ENCODE peak calls at places on chromosomes 1 and 21, in six cellular contexts. Z is GM23338, C is sigmoid colon, Y is SK-N-SH, M is breast epithelium, I is GM12878. S is an unnamed sample.

GRCh38 chr1:3135073-3135745 is 66.2 kb downstream of the PRDM16 start:
- DNase-seq in Y (no peak), C (no peak), M (no peak), I (no peak), Z (no peak), S (no peak)

GRCh38 chr1:29395724-29396437 is 159.6 kb downstream of the PTPRU start:
- DNase-seq in I (no peak), M (no peak), C (no peak), Z (no peak), Y (peak; percentile 6), S (peak; percentile 67)

GRCh38 chr1:24284156-24284471 is 35.0 kb upstream of the GRHL3 start:
- DNase-seq in M (no peak), I (no peak), C (no peak), Z (no peak), Y (no peak), S (no peak)

GRCh38 chr1:89576016-89576415 is 51.4 kb downstream of the LRRC8B start:
- DNase-seq in C (no peak), Z (no peak), I (no peak), Y (no peak), M (no peak), S (no peak)

GRCh38 chr1:115726161-115726560 is 42.4 kb downstream of the CASQ2 start:
- DNase-seq in M (no peak), Y (no peak), Z (no peak), I (no peak), C (no peak), S (no peak)

GRCh38 chr21:31656199-31657095 is 3.0 kb upstream of the SOD1 start:
- DNase-seq in Z (no peak), C (no peak), M (no peak), Y (no peak), I (no peak), S (no peak)

GRCh38 chr1:51915958-51916357 is 37.4 kb upstream of the NRDC start:
- DNase-seq in C (no peak), M (no peak), Z (no peak), I (no peak), Y (no peak), S (no peak)

GRCh38 chr1:26015358-26015757 is 6.2 kb upstream of the EXTL1 start:
- DNase-seq in Z (no peak), M (no peak), Y (no peak), I (no peak), C (no peak), S (no peak)

GRCh38 chr1:153245466-153245865 is 14.0 kb upstream of the LORICRIN start:
- DNase-seq in C (no peak), Y (no peak), I (no peak), M (no peak), Z (no peak), S (peak; percentile 19)

GRCh38 chr1:161989108-161989507 is 34.6 kb downstream of the OLFML2B start:
- DNase-seq in Y (no peak), I (no peak), C (no peak), Z (no peak), M (no peak), S (no peak)

GRCh38 chr1:107842241-107842640 is 122.7 kb downstream of the VAV3 start:
- DNase-seq in C (no peak), M (no peak), I (no peak), Z (no peak), Y (no peak), S (no peak)

GRCh38 chr1:248807067-248807737 is 18.5 kb downstream of the SH3BP5L start:
- DNase-seq in I (no peak), M (no peak), Z (peak; percentile 83), Y (peak; percentile 79), C (no peak), S (no peak)

GRCh38 chr1:95203908-95204437 is 30.0 kb upstream of the RWDD3 start:
- DNase-seq in Z (no peak), I (no peak), M (no peak), C (no peak), Y (no peak), S (no peak)

GRCh38 chr1:112698366-112699310 is 8.3 kb downstream of the RHOC start:
- DNase-seq in I (no peak), C (no peak), Z (no peak), M (no peak), Y (no peak), S (peak; percentile 87)

GRCh38 chr1:14100444-14100843 is 400.5 kb downstream of the PRDM2 start:
- DNase-seq in I (no peak), Y (no peak), Z (no peak), C (no peak), M (no peak), S (no peak)

GRCh38 chr1:227926896-227927885 is 20.5 kb downstream of the WNT9A start:
- DNase-seq in Y (no peak), I (no peak), Z (no peak), M (no peak), C (no peak), S (no peak)

GRCh38 chr1:200894712-200895447 is at the start of gene INAVA:
- DNase-seq in Y (no peak), M (peak; percentile 63), C (no peak), Z (peak; percentile 39), I (no peak), S (no peak)
- H3K4me3 ChIP-seq in Y (no peak within 1 kb of the TSS), M (peak within 1 kb of the TSS; percentile 60), C (no peak within 1 kb of the TSS), Z (peak within 1 kb of the TSS; percentile 74), I (no peak within 1 kb of the TSS), S (peak within 1 kb of the TSS; percentile 49)

DNA sequence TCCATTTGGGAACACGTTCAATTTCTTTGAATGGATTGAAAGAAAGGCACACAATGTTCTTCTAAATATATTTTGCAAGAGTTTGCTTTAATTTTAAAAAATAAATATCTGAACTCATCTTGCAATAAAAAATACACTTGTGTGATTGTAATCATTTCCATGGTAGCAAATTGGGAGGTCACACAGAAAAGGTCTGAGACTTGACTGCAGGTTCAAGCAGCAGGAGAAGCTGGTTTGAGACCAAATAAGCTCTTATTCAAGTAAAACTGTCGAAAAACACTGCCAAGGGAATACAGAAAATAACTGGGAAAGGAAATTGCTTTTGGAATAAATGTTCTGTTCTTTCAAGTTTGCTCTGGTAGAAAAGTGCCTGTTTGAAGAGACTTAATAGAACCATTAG is 498.9 kb downstream of the ADGRL2 start:
- DNase-seq in I (no peak), M (no peak), Y (no peak), C (no peak), Z (no peak), S (no peak)
- TF ChIP-seq POLR2AphosphoS5 in I (no peak), M (no peak), Y (no peak), C (no peak), Z (no peak), S (no peak)

DNA sequence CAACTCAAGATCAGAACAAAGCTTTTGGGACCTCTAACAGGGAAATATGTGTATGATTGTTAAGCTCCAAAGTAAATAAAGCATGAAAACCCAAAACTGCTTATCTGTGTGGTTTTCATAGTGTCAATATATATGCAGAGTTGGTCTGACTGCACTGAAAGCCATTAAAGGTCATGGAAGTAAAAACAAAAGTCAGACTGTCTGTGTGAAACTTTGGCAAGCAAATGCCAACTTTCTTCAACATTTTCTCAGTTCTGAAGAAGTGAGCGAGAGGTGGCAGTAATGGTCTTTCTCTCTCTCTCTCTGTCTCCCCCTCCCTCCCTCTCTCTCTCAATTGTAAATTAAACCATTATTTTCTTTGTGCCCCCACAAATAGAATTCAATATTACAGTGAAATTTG is 100.1 kb upstream of the S1PR1 start:
- DNase-seq in M (no peak), Y (no peak), Z (peak; percentile 50), C (no peak), I (peak; percentile 68), S (no peak)
- TF ChIP-seq CTCF in M (no peak), Y (no peak), Z (peak; percentile 68), C (no peak), I (peak; percentile 41), S (no peak)

GRCh38 chr1:182657026-182657425 is 27.4 kb downstream of the RGS8 start:
- DNase-seq in C (no peak), Z (no peak), M (no peak), I (no peak), Y (no peak), S (no peak)

GRCh38 chr1:182658055-182658454 is 26.3 kb downstream of the RGS8 start:
- DNase-seq in Y (no peak), Z (no peak), M (no peak), I (no peak), C (no peak), S (no peak)

GRCh38 chr1:182666736-182667135 is 17.7 kb downstream of the RGS8 start:
- DNase-seq in I (no peak), Z (peak; percentile 45), M (no peak), C (no peak), Y (no peak), S (no peak)

GRCh38 chr1:182664281-182664680 is 20.1 kb downstream of the RGS8 start:
- DNase-seq in I (no peak), Z (no peak), Y (no peak), M (no peak), C (no peak), S (no peak)

DNA sequence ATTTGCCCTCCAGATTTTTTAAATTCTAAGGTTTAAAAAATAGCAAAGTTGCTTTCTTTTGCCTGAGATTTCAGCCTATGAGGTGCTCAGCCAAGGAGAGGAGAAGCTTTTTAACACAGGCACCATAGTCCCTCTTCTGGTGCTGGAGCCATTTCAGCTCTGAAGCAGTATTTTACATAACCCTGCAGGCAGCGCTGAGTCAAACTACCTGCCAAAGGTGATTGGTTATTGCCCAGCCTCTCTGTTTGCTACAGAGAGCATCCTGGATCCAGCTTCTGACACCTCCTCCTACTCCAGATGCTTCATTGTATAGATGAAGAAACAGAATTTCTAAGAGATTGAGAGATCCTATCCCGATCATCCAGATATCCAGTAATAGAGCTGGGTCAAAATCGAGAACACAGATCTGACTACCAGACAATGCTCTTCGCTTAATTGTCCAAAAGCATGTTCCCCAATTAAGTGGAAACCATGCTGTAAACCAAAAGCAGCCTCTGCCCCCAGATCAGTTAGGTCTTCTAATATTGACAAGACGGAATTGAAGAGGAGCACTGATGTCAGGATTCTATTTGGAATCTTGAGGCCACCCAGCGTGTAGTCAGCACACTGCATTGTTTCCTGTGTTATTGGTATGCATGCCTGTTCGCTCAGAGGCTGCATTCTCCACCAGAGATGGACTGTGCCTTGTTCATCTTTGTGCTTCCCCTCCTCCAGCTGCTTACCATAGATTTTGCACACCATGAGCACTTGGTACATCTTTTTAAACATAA is 22.1 kb downstream of the RGS8 start:
- DNase-seq in Y (no peak), I (no peak), M (no peak), C (no peak), Z (peak; percentile 73), S (no peak)
- H3K4me3 ChIP-seq in Y (no peak overlapping the region), I (no peak overlapping the region), M (no peak overlapping the region), C (no peak overlapping the region), Z (peak overlapping the region; percentile 14), S (no peak overlapping the region)

DNA sequence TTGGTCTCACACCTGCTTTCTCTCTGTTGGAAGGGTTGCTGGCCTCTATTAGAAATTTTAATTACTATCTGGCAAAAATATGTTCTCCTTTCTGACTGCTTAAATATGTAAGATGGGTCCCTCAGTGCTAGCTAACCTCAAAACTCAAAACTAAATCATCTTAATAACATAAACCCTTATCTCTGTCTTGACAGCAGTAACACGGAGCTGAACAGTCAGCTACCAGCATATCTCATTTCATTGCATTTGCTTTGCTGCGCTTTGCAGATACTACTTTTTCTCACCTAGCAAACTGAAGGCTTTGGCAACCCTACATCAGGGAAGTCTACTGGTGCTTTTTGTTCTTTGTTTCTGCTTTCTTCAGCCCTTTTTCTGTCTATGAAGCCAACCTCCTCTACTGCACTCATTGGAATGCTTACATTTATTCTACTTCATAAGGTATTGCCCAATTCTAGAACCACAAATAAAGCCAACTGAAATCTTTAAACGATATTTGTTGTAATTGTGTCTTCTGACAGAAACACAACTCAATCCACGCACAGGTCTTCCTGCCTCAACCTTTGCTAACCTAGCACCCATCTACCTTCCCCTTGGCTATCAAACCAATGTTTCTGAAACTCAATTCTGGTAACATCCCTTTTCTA is 95.6 kb downstream of the RERE start:
- DNase-seq in C (no peak), Y (no peak), M (no peak), I (no peak), Z (no peak), S (no peak)
- TF ChIP-seq POLR2AphosphoS5 in C (no peak), Y (no peak), M (no peak), I (no peak), Z (no peak), S (no peak)

S was measured in vagina.